ENCODE peak calls at places on chromosomes 1 and 21, in four cellular contexts. Q, T, I and U are unnamed samples.

GRCh38 chr1:94259635-94260289 is 22.4 kb upstream of the ARHGAP29 start:
- DNase-seq in T (no peak), Q (no peak), I (no peak), U (no peak)

GRCh38 chr1:221439734-221440436 is 302.0 kb downstream of the DUSP10 start:
- DNase-seq in T (peak; percentile 93), Q (no peak), I (peak; percentile 83), U (no peak)

GRCh38 chr21:36955783-36956182 is 10.7 kb downstream of the HLCS start:
- DNase-seq in Q (no peak), T (no peak), I (no peak), U (no peak)

GRCh38 chr1:101071470-101071886 is 45.9 kb upstream of the DPH5 start:
- DNase-seq in Q (no peak), I (no peak), T (no peak), U (no peak)

GRCh38 chr1:39490596-39491145 is 765 bp upstream of the BMP8A start:
- DNase-seq in T (no peak), Q (no peak), I (no peak), U (no peak)

GRCh38 chr1:195709821-195710220 is 898.4 kb downstream of the KCNT2 start:
- DNase-seq in Q (no peak), T (no peak), I (no peak), U (no peak)

GRCh38 chr1:9882296-9882944 is 27.6 kb downstream of the CTNNBIP1 start:
- DNase-seq in Q (no peak), T (no peak), I (no peak), U (no peak)

GRCh38 chr1:6614019-6614952 is 755 bp downstream of the PHF13 start:
- DNase-seq in Q (no peak), I (no peak), T (no peak), U (no peak)

GRCh38 chr1:164602480-164603093 is 43.6 kb downstream of the PBX1 start:
- DNase-seq in I (no peak), T (no peak), Q (no peak), U (no peak)

GRCh38 chr1:245809361-245809760 is 654.6 kb downstream of the KIF26B start:
- DNase-seq in T (no peak), Q (no peak), I (no peak), U (no peak)

GRCh38 chr1:101453844-101454243 is 217.0 kb downstream of the S1PR1 start:
- DNase-seq in Q (no peak), T (no peak), I (no peak), U (no peak)

GRCh38 chr1:161153682-161154337 is at the start of gene UFC1:
- DNase-seq in Q (peak; percentile 83), T (peak; percentile 87), I (peak; percentile 94), U (peak; percentile 54)

GRCh38 chr21:38679531-38679930 is 126.2 kb upstream of the ETS2 start:
- DNase-seq in Q (peak; percentile 9), T (no peak), I (no peak), U (no peak)

GRCh38 chr1:25541889-25542658 is 1.3 kb upstream of the LDLRAP1 start:
- DNase-seq in I (no peak), T (no peak), Q (no peak), U (no peak)

GRCh38 chr1:4172659-4173599 is 272.9 kb upstream of the C1orf174 start:
- DNase-seq in T (peak; percentile 10), I (peak; percentile 32), Q (no peak), U (no peak)

GRCh38 chr1:216247937-216248336 is 175.3 kb downstream of the USH2A start:
- DNase-seq in T (no peak), I (no peak), Q (no peak), U (no peak)

GRCh38 chr1:232393010-232393833 is 236.7 kb downstream of the SIPA1L2 start:
- DNase-seq in T (no peak), Q (no peak), I (no peak), U (no peak)

GRCh38 chr1:113292660-113293626 is 97.4 kb upstream of the MAGI3 start:
- DNase-seq in Q (no peak), I (no peak), T (no peak), U (no peak)

GRCh38 chr1:33111965-33112364 is 31.0 kb downstream of the AZIN2 start:
- DNase-seq in Q (no peak), I (peak; percentile 32), T (no peak), U (no peak)

GRCh38 chr1:227945891-227946623 is 1.7 kb downstream of the WNT9A start:
- DNase-seq in T (peak; percentile 77), I (peak; percentile 63), Q (no peak), U (no peak)

GRCh38 chr21:25563399-25564116 is 43.7 kb downstream of the MRPL39 start:
- DNase-seq in Q (peak; percentile 87), I (no peak), T (no peak), U (no peak)

GRCh38 chr1:92709738-92710137 is 75.2 kb downstream of the EVI5 start:
- DNase-seq in Q (no peak), T (no peak), I (peak; percentile 23), U (no peak)

GRCh38 chr1:171334024-171334423 is 20.0 kb downstream of the FMO4 start:
- DNase-seq in T (no peak), I (no peak), Q (no peak), U (no peak)

GRCh38 chr1:70685300-70686286 is 274.5 kb downstream of the CTH start:
- DNase-seq in Q (peak; percentile 13), T (peak; percentile 41), I (peak; percentile 58), U (no peak)

GRCh38 chr1:156882543-156882942 is 11.0 kb upstream of the PEAR1 start:
- DNase-seq in Q (no peak), I (no peak), T (no peak), U (no peak)

GRCh38 chr1:221887091-221887746 is 145.3 kb upstream of the DUSP10 start:
- DNase-seq in I (peak; percentile 83), T (peak; percentile 46), Q (no peak), U (no peak)

GRCh38 chr1:230069813-230070212 is 2.8 kb downstream of the GALNT2 start:
- DNase-seq in T (no peak), I (no peak), Q (no peak), U (no peak)

GRCh38 chr1:226827968-226828513 is 42.4 kb upstream of the PSEN2 start:
- DNase-seq in Q (peak; percentile 62), I (peak; percentile 94), T (peak; percentile 90), U (peak; percentile 76)
- H3K4me3 ChIP-seq in Q (no peak overlapping the region), I (no peak overlapping the region), T (no peak overlapping the region), U (peak overlapping the region; percentile 54)

GRCh38 chr1:64033667-64034215 is 169.7 kb upstream of the UBE2U start:
- DNase-seq in Q (no peak), T (no peak), I (no peak), U (no peak)
- TF ChIP-seq CTCF in Q (no peak), T (no peak), I (no peak), U (no peak)

GRCh38 chr21:43884012-43884860 is 19.2 kb downstream of the AGPAT3 start:
- DNase-seq in T (peak; percentile 83), I (peak; percentile 20), Q (no peak), U (no peak)
- TF ChIP-seq POLR2A in T (no peak), I (no peak), Q (no peak), U (no peak)

DNA sequence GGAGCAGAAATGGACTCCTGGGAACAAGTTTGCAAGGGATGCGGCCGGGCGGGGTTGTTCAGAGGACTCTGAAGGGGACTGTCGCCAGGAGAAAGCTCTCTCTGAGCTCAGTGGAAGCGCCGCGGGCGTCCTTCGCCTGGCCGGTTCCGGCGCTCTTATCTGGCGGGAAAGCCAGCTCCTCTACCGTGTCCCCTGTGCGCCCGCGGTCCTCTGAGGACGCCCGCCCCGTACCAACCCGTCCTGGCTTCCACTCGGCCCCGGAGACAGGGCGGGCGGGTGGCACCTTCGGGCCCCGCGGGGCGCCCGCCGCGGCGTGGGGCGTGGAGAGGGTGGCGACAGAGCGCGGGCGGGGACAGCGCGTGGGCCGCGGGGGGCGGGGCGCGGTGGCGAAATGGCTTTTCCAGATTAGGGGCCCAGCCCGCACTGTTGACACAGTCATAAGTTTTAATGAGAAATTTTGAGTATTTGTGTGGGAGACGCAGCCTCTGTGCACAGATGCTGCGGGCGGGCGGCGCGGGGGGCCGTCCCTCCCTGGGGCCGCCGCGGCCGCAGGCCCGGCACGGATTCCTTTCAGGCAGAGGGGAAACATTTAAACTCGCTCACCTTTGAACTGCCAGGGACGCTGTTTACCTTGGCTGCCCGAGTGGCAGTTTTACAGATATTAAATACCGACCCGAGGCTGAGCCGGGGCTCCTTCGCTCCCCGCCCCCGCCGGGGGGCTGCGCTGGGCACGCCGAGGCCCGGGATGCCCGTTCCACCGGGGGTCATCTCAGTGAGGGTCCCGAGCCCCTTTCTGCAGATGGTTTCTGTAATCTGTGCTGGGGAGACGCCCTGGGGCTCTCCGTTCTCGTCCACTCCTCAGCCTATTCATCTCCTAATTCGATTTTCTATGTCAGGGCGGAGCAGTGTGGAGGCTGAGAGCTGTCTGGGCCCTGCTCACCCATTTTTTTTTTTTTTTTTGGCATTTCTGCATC is 70.4 kb downstream of the FOXD2 start:
- DNase-seq in T (no peak), Q (no peak), I (no peak), U (no peak)
- H3K4me3 ChIP-seq in T (no peak overlapping the region), Q (no peak overlapping the region), I (peak overlapping the region; percentile 55), U (peak overlapping the region; percentile 39)

DNA sequence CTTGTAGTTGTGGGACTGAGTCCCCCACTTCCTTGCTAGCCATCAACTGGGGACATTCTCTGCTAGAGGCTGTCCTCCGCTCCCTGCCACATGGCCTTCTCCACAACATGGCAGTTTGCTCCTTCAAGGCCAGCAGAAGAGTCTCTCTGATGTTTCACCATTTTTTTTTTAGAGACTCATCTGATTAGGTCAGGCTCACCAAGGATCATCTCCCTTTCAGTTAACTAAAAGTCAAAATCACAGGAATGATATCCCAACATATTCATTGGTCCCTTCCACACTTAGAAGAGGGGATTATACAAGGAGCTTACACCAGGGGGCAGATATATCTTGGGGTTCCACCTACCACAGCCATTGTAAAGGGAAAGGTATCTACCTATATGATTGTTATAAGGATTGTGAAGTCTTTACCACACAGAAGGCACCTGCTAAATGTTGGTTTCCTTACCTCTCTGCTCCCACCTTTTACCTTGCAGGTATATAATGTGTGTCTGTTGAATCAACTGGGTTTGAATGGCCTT is 23.3 kb downstream of the RIMKLA start:
- DNase-seq in I (no peak), Q (no peak), T (no peak), U (no peak)
- TF ChIP-seq CTCF in I (no peak), Q (peak; percentile 1), T (no peak), U (peak; percentile 16)

GRCh38 chr21:43810505-43811261 is 21.3 kb downstream of the RRP1 start:
- DNase-seq in T (peak; percentile 36), I (peak; percentile 66), Q (peak; percentile 51), U (no peak)
- TF ChIP-seq POLR2A in T (no peak), I (no peak), Q (no peak), U (no peak)